ENCODE peak calls at places on chromosomes 7 and 10, in nine cellular contexts. One of them, this sample, is unnamed.

GRCh38 chr10:6649107-6649720 is 69.1 kb upstream of the PRKCQ start:
- DNase-seq in A549: no peak
- DNase-seq in prostate gland: no peak
- DNase-seq in stomach: no peak
- DNase-seq in transverse colon: no peak
- DNase-seq in endothelial cell of umbilical vein: no peak
- DNase-seq in heart left ventricle: no peak
- DNase-seq in IMR-90: no peak
- DNase-seq in vagina: no peak
- DNase-seq in this sample: no peak

GRCh38 chr7:80134536-80135305 is at the start of gene GNAI1:
- DNase-seq in prostate gland: peak; percentile 44
- DNase-seq in A549: peak; percentile 78
- DNase-seq in stomach: peak; percentile 68
- DNase-seq in endothelial cell of umbilical vein: peak; percentile 65
- DNase-seq in IMR-90: peak; percentile 74
- DNase-seq in vagina: no peak
- DNase-seq in heart left ventricle: peak; percentile 84
- DNase-seq in transverse colon: peak; percentile 62
- DNase-seq in this sample: peak; percentile 86

GRCh38 chr10:58291538-58292174 is 22.7 kb downstream of the CISD1 start:
- DNase-seq in vagina: no peak
- DNase-seq in A549: peak; percentile 66
- DNase-seq in prostate gland: peak; percentile 19
- DNase-seq in stomach: no peak
- DNase-seq in endothelial cell of umbilical vein: peak; percentile 72
- DNase-seq in IMR-90: peak; percentile 71
- DNase-seq in heart left ventricle: no peak
- DNase-seq in transverse colon: no peak
- DNase-seq in this sample: peak; percentile 31

GRCh38 chr10:24722131-24722675 is 1.5 kb downstream of the ARHGAP21 start:
- DNase-seq in stomach: no peak
- DNase-seq in heart left ventricle: no peak
- DNase-seq in prostate gland: no peak
- DNase-seq in IMR-90: peak; percentile 18
- DNase-seq in A549: peak; percentile 47
- DNase-seq in transverse colon: no peak
- DNase-seq in vagina: peak; percentile 72
- DNase-seq in endothelial cell of umbilical vein: peak; percentile 44
- DNase-seq in this sample: no peak

GRCh38 chr10:15775513-15775912 is 55.8 kb upstream of the ITGA8 start:
- DNase-seq in stomach: no peak
- DNase-seq in IMR-90: peak; percentile 92
- DNase-seq in endothelial cell of umbilical vein: no peak
- DNase-seq in heart left ventricle: no peak
- DNase-seq in transverse colon: no peak
- DNase-seq in vagina: no peak
- DNase-seq in A549: no peak
- DNase-seq in prostate gland: no peak
- DNase-seq in this sample: no peak

GRCh38 chr10:104256335-104257080 is 1.8 kb downstream of the GSTO1 start:
- DNase-seq in transverse colon: no peak
- DNase-seq in vagina: no peak
- DNase-seq in prostate gland: no peak
- DNase-seq in A549: no peak
- DNase-seq in heart left ventricle: no peak
- DNase-seq in endothelial cell of umbilical vein: peak; percentile 65
- DNase-seq in IMR-90: no peak
- DNase-seq in stomach: no peak
- DNase-seq in this sample: no peak

GRCh38 chr10:132194726-132195125 is 8.0 kb downstream of the DPYSL4 start:
- DNase-seq in endothelial cell of umbilical vein: no peak
- DNase-seq in stomach: no peak
- DNase-seq in transverse colon: no peak
- DNase-seq in IMR-90: no peak
- DNase-seq in heart left ventricle: peak; percentile 42
- DNase-seq in vagina: no peak
- DNase-seq in prostate gland: no peak
- DNase-seq in A549: no peak
- DNase-seq in this sample: no peak

GRCh38 chr7:2544541-2545188 is 10.7 kb downstream of the BRAT1 start:
- DNase-seq in vagina: no peak
- DNase-seq in A549: no peak
- DNase-seq in transverse colon: peak; percentile 7
- DNase-seq in IMR-90: no peak
- DNase-seq in endothelial cell of umbilical vein: no peak
- DNase-seq in prostate gland: no peak
- DNase-seq in stomach: no peak
- DNase-seq in heart left ventricle: peak; percentile 58
- DNase-seq in this sample: no peak

GRCh38 chr7:45456747-45457146 is 117.4 kb upstream of the ADCY1 start:
- DNase-seq in vagina: no peak
- DNase-seq in IMR-90: no peak
- DNase-seq in stomach: no peak
- DNase-seq in endothelial cell of umbilical vein: no peak
- DNase-seq in transverse colon: no peak
- DNase-seq in A549: no peak
- DNase-seq in prostate gland: no peak
- DNase-seq in heart left ventricle: no peak
- DNase-seq in this sample: no peak

GRCh38 chr7:147245274-147245673 is 1128.7 kb downstream of the CNTNAP2 start:
- DNase-seq in IMR-90: peak; percentile 24
- DNase-seq in vagina: no peak
- DNase-seq in A549: peak; percentile 44
- DNase-seq in heart left ventricle: no peak
- DNase-seq in stomach: peak; percentile 45
- DNase-seq in endothelial cell of umbilical vein: no peak
- DNase-seq in prostate gland: peak; percentile 20
- DNase-seq in transverse colon: peak; percentile 12
- DNase-seq in this sample: peak; percentile 18

GRCh38 chr10:24465899-24466615 is 257.1 kb downstream of the KIAA1217 start:
- DNase-seq in heart left ventricle: no peak
- DNase-seq in transverse colon: peak; percentile 59
- DNase-seq in prostate gland: peak; percentile 81
- DNase-seq in vagina: no peak
- DNase-seq in A549: peak; percentile 83
- DNase-seq in endothelial cell of umbilical vein: no peak
- DNase-seq in IMR-90: peak; percentile 96
- DNase-seq in stomach: peak; percentile 70
- DNase-seq in this sample: peak; percentile 77

GRCh38 chr7:155324012-155324917 is 26.6 kb downstream of the INSIG1 start:
- DNase-seq in IMR-90: no peak
- DNase-seq in stomach: no peak
- DNase-seq in endothelial cell of umbilical vein: no peak
- DNase-seq in vagina: no peak
- DNase-seq in prostate gland: no peak
- DNase-seq in transverse colon: no peak
- DNase-seq in heart left ventricle: no peak
- DNase-seq in A549: no peak
- DNase-seq in this sample: no peak

GRCh38 chr10:81838950-81839349 is 36.0 kb upstream of the NRG3 start:
- DNase-seq in transverse colon: no peak
- DNase-seq in endothelial cell of umbilical vein: peak; percentile 30
- DNase-seq in IMR-90: no peak
- DNase-seq in vagina: no peak
- DNase-seq in A549: no peak
- DNase-seq in stomach: no peak
- DNase-seq in prostate gland: no peak
- DNase-seq in heart left ventricle: no peak
- DNase-seq in this sample: no peak
- TF ChIP-seq CTCF in transverse colon: no peak
- TF ChIP-seq CTCF in endothelial cell of umbilical vein: peak; percentile 8
- TF ChIP-seq CTCF in IMR-90: no peak
- TF ChIP-seq CTCF in vagina: no peak
- TF ChIP-seq CTCF in A549: peak; percentile 5
- TF ChIP-seq CTCF in stomach: no peak
- TF ChIP-seq CTCF in prostate gland: no peak
- TF ChIP-seq CTCF in heart left ventricle: no peak
- TF ChIP-seq CTCF in this sample: no peak

GRCh38 chr7:15561840-15562239 is at the start of gene AGMO:
- DNase-seq in stomach: no peak
- DNase-seq in heart left ventricle: peak; percentile 76
- DNase-seq in prostate gland: no peak
- DNase-seq in vagina: no peak
- DNase-seq in A549: peak; percentile 63
- DNase-seq in transverse colon: peak; percentile 87
- DNase-seq in IMR-90: no peak
- DNase-seq in endothelial cell of umbilical vein: peak; percentile 37
- DNase-seq in this sample: no peak
- TF ChIP-seq POLR2A in stomach: no peak
- TF ChIP-seq POLR2A in heart left ventricle: no peak
- TF ChIP-seq POLR2A in prostate gland: no peak
- TF ChIP-seq POLR2A in vagina: no peak
- TF ChIP-seq POLR2A in A549: no peak
- TF ChIP-seq POLR2A in transverse colon: no peak
- TF ChIP-seq POLR2A in IMR-90: no peak
- TF ChIP-seq POLR2A in endothelial cell of umbilical vein: no peak
- TF ChIP-seq POLR2A in this sample: no peak

DNA sequence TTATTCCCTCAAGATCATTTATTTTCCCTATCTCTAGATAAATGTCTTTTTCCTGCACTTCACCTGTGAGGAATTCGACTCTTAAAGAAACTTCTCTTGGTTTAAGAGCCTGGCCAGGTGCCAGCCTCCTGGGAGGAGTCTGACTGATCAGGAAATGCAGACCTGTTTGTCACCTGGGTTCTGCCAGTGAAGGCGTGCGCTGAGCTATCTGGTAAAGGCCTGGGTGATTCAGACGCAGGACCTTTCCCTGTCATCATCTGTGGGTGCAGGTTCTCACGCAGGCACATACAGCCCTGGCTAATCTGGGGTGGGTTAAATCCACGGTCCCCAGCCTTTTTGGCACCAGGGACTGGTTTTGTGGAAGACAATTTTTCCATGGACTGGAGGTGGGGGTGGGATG is 65.3 kb upstream of the AQP1 start:
- DNase-seq in transverse colon: peak; percentile 76
- DNase-seq in stomach: peak; percentile 61
- DNase-seq in vagina: no peak
- DNase-seq in IMR-90: no peak
- DNase-seq in endothelial cell of umbilical vein: no peak
- DNase-seq in prostate gland: peak; percentile 69
- DNase-seq in A549: no peak
- DNase-seq in heart left ventricle: no peak
- DNase-seq in this sample: no peak
- H3K27ac ChIP-seq in transverse colon: peak overlapping the region; percentile 80
- H3K27ac ChIP-seq in stomach: peak overlapping the region; percentile 80
- H3K27ac ChIP-seq in vagina: peak overlapping the region; percentile 78
- H3K27ac ChIP-seq in IMR-90: no peak overlapping the region
- H3K27ac ChIP-seq in endothelial cell of umbilical vein: no peak overlapping the region
- H3K27ac ChIP-seq in prostate gland: peak overlapping the region; percentile 66
- H3K27ac ChIP-seq in A549: peak overlapping the region; percentile 48
- H3K27ac ChIP-seq in heart left ventricle: peak overlapping the region; percentile 69
- H3K27ac ChIP-seq in this sample: no peak overlapping the region

DNA sequence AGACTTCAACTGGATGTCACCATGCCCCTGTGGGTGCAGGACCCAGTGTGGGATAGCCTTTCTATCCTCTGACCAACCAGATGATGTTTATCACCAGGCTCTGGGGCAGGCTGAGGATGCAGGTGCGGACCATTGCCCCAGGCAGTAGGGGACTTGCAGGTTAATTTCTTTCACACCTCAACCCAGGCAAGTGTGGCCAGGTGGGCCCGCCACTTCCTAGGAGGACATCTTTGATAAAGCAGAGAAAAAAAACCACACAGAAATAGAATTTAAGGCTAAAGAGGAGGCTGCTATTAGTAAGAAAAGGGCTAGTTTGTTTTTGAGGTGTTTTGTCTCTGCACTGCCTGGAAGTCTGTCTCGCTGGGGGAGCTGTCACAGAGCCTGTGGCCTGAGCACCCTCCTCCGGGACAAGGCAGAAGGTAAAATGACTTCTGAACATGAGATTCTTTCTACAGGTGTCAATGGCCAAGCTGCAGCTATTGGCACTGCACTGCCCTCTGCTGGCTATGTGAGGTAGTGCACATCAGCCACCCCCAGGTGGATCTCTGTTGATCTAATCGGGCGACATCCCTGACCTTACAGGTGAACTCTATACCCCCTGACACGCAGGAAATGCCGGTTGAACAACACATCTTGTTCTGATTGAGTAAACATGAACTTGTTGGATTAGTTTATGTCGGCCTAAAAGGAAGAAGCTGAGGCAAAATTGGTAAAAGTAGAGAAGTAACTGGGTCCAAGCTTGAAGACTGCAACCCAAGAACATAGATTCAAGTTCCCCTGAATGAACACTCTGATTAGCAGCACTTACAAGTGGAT is 21.0 kb downstream of the UPP1 start:
- DNase-seq in A549: peak; percentile 64
- DNase-seq in transverse colon: peak; percentile 91
- DNase-seq in prostate gland: peak; percentile 69
- DNase-seq in vagina: no peak
- DNase-seq in stomach: peak; percentile 86
- DNase-seq in endothelial cell of umbilical vein: peak; percentile 69
- DNase-seq in heart left ventricle: peak; percentile 87
- DNase-seq in IMR-90: peak; percentile 26
- DNase-seq in this sample: peak; percentile 73
- TF ChIP-seq CTCF in A549: peak; percentile 98
- TF ChIP-seq CTCF in transverse colon: peak; percentile 99
- TF ChIP-seq CTCF in prostate gland: peak; percentile 96
- TF ChIP-seq CTCF in vagina: peak; percentile 99
- TF ChIP-seq CTCF in stomach: peak; percentile 95
- TF ChIP-seq CTCF in endothelial cell of umbilical vein: peak; percentile 97
- TF ChIP-seq CTCF in heart left ventricle: peak; percentile 99
- TF ChIP-seq CTCF in IMR-90: peak; percentile 90
- TF ChIP-seq CTCF in this sample: peak; percentile 99

GRCh38 chr10:119443970-119444660 is 98.4 kb downstream of the RGS10 start:
- DNase-seq in prostate gland: no peak
- DNase-seq in IMR-90: no peak
- DNase-seq in endothelial cell of umbilical vein: no peak
- DNase-seq in transverse colon: no peak
- DNase-seq in vagina: no peak
- DNase-seq in A549: no peak
- DNase-seq in heart left ventricle: peak; percentile 40
- DNase-seq in stomach: no peak
- DNase-seq in this sample: no peak

GRCh38 chr10:119441151-119441821 is 101.2 kb downstream of the RGS10 start:
- DNase-seq in endothelial cell of umbilical vein: peak; percentile 6
- DNase-seq in A549: no peak
- DNase-seq in transverse colon: no peak
- DNase-seq in vagina: no peak
- DNase-seq in prostate gland: no peak
- DNase-seq in heart left ventricle: peak; percentile 66
- DNase-seq in stomach: no peak
- DNase-seq in IMR-90: peak; percentile 79
- DNase-seq in this sample: no peak

GRCh38 chr10:119442758-119443060 is 99.8 kb downstream of the RGS10 start:
- DNase-seq in A549: no peak
- DNase-seq in heart left ventricle: no peak
- DNase-seq in IMR-90: no peak
- DNase-seq in vagina: no peak
- DNase-seq in transverse colon: no peak
- DNase-seq in stomach: no peak
- DNase-seq in prostate gland: no peak
- DNase-seq in endothelial cell of umbilical vein: no peak
- DNase-seq in this sample: no peak

GRCh38 chr10:119443441-119443840 is 99.1 kb downstream of the RGS10 start:
- DNase-seq in transverse colon: no peak
- DNase-seq in A549: no peak
- DNase-seq in prostate gland: no peak
- DNase-seq in vagina: no peak
- DNase-seq in endothelial cell of umbilical vein: no peak
- DNase-seq in heart left ventricle: peak; percentile 61
- DNase-seq in IMR-90: no peak
- DNase-seq in stomach: no peak
- DNase-seq in this sample: no peak

GRCh38 chr10:119441921-119442757 is 100.4 kb downstream of the RGS10 start:
- DNase-seq in endothelial cell of umbilical vein: no peak
- DNase-seq in stomach: no peak
- DNase-seq in prostate gland: no peak
- DNase-seq in heart left ventricle: peak; percentile 61
- DNase-seq in vagina: no peak
- DNase-seq in IMR-90: no peak
- DNase-seq in transverse colon: no peak
- DNase-seq in A549: no peak
- DNase-seq in this sample: no peak
- TF ChIP-seq POLR2A in endothelial cell of umbilical vein: no peak
- TF ChIP-seq POLR2A in stomach: no peak
- TF ChIP-seq POLR2A in prostate gland: no peak
- TF ChIP-seq POLR2A in heart left ventricle: no peak
- TF ChIP-seq POLR2A in vagina: no peak
- TF ChIP-seq POLR2A in IMR-90: no peak
- TF ChIP-seq POLR2A in transverse colon: no peak
- TF ChIP-seq POLR2A in A549: no peak
- TF ChIP-seq POLR2A in this sample: no peak